ENCODE peak calls at places on chromosomes 5 and 9, in six cellular contexts. D, V, Z, K, A and P are unnamed samples.

GRCh38 chr9:129176786-129177442 is 1.1 kb downstream of the IER5L start:
- DNase-seq in Z (peak), V (peak), K (no peak), A (no peak), D (no peak), P (peak)

GRCh38 chr9:126155756-126156664 is 170.6 kb upstream of the MVB12B start:
- DNase-seq in V (peak), K (no peak), Z (no peak), A (no peak), D (no peak), P (no peak)

GRCh38 chr9:88532320-88532719 is 2.7 kb upstream of the NXNL2 start:
- DNase-seq in K (peak), Z (peak), A (no peak), V (no peak), D (no peak), P (peak)

GRCh38 chr9:16728128-16728505 is 142.4 kb downstream of the BNC2 start:
- DNase-seq in V (no peak), A (no peak), K (no peak), Z (no peak), D (no peak), P (no peak)

GRCh38 chr5:98248949-98249348 is 524.5 kb upstream of the RGMB start:
- DNase-seq in A (peak), K (no peak), D (no peak), V (no peak), Z (no peak), P (no peak)

GRCh38 chr5:160457255-160457654 is 35.6 kb downstream of the PTTG1 start:
- DNase-seq in K (no peak), V (no peak), D (no peak), A (no peak), Z (no peak), P (no peak)

GRCh38 chr5:154783774-154784460 is 28.7 kb downstream of the LARP1 start:
- DNase-seq in A (no peak), K (no peak), D (no peak), Z (no peak), V (no peak), P (no peak)

GRCh38 chr5:102119252-102119651 is 176.8 kb downstream of the SLCO4C1 start:
- DNase-seq in Z (no peak), V (no peak), A (no peak), D (no peak), K (no peak), P (no peak)

GRCh38 chr5:160363122-160363521 is 7.3 kb downstream of the C1QTNF2 start:
- DNase-seq in Z (no peak), D (no peak), K (no peak), A (no peak), V (no peak), P (no peak)

GRCh38 chr5:62606878-62607277 is 28.3 kb downstream of the LRRC70 start:
- DNase-seq in Z (no peak), K (no peak), A (no peak), V (no peak), D (no peak), P (no peak)

GRCh38 chr9:75539558-75539957 is 350.9 kb upstream of the PCSK5 start:
- DNase-seq in D (no peak), V (no peak), K (no peak), Z (no peak), A (no peak), P (no peak)

GRCh38 chr5:173123416-173123815 is 20.9 kb upstream of the BNIP1 start:
- DNase-seq in A (no peak), K (no peak), D (no peak), V (no peak), Z (no peak), P (no peak)

GRCh38 chr9:87599901-87600610 is 102.4 kb downstream of the DAPK1 start:
- DNase-seq in D (no peak), K (no peak), V (no peak), A (peak), Z (no peak), P (no peak)

GRCh38 chr5:168892618-168893017 is 313.4 kb upstream of the PANK3 start:
- DNase-seq in D (no peak), V (no peak), A (no peak), Z (no peak), K (no peak), P (no peak)

GRCh38 chr5:16844952-16845351 is 91.1 kb downstream of the MYO10 start:
- DNase-seq in Z (no peak), D (no peak), V (no peak), A (no peak), K (no peak), P (no peak)

GRCh38 chr5:586751-587285 is 25.3 kb upstream of the CEP72 start:
- DNase-seq in D (no peak), A (no peak), V (no peak), Z (no peak), K (no peak), P (no peak)

GRCh38 chr9:127980706-127981558 is at the start of gene EEIG1:
- DNase-seq in A (peak), Z (peak), V (peak), K (peak), D (peak), P (peak)

GRCh38 chr5:138438724-138439536 is at the start of gene REEP2:
- DNase-seq in V (peak), K (no peak), Z (peak), A (no peak), D (peak), P (peak)

GRCh38 chr5:123422433-123423277 is 548 bp downstream of the CEP120 start:
- DNase-seq in Z (no peak), K (peak), D (peak), A (no peak), V (no peak), P (no peak)

GRCh38 chr5:66742083-66742895 is 146.1 kb downstream of the MAST4 start:
- DNase-seq in Z (peak), D (no peak), V (no peak), A (no peak), K (peak), P (no peak)

GRCh38 chr5:31329722-31330121 is 136.2 kb downstream of the CDH6 start:
- DNase-seq in K (no peak), A (no peak), D (no peak), Z (no peak), V (no peak), P (no peak)

GRCh38 chr9:7121664-7122063 is 363.9 kb downstream of the KDM4C start:
- DNase-seq in K (no peak), Z (no peak), V (no peak), D (no peak), A (no peak), P (no peak)